ENCODE peak calls at places on chromosomes 12 and 14, in five cellular contexts. One of them, this sample, is unnamed.

GRCh38 chr12:47621960-47622359 is 83.9 kb downstream of the RPAP3 start:
- DNase-seq in mesenchymal stem cell: no peak
- DNase-seq in trophoblast cell: no peak
- DNase-seq in IMR-90: no peak
- DNase-seq in H1: no peak
- DNase-seq in this sample: no peak

GRCh38 chr12:49705479-49706267 is 1.5 kb downstream of the FMNL3 start:
- DNase-seq in IMR-90: peak
- DNase-seq in mesenchymal stem cell: peak
- DNase-seq in trophoblast cell: no peak
- DNase-seq in H1: no peak
- DNase-seq in this sample: no peak

GRCh38 chr14:100408350-100409015 is 85.3 kb downstream of the SLC25A47 start:
- DNase-seq in mesenchymal stem cell: peak
- DNase-seq in IMR-90: peak
- DNase-seq in H1: no peak
- DNase-seq in trophoblast cell: peak
- DNase-seq in this sample: no peak

GRCh38 chr12:115257791-115258190 is 573.8 kb upstream of the TBX3 start:
- DNase-seq in H1: no peak
- DNase-seq in trophoblast cell: no peak
- DNase-seq in mesenchymal stem cell: peak
- DNase-seq in IMR-90: peak
- DNase-seq in this sample: no peak

GRCh38 chr12:11944321-11944720 is 126.4 kb upstream of the BCL2L14 start:
- DNase-seq in trophoblast cell: no peak
- DNase-seq in mesenchymal stem cell: no peak
- DNase-seq in IMR-90: no peak
- DNase-seq in H1: no peak
- DNase-seq in this sample: no peak

GRCh38 chr12:76623929-76624328 is 64.4 kb upstream of the OSBPL8 start:
- DNase-seq in mesenchymal stem cell: no peak
- DNase-seq in H1: no peak
- DNase-seq in trophoblast cell: no peak
- DNase-seq in IMR-90: peak
- DNase-seq in this sample: no peak

GRCh38 chr12:131222271-131223139 is 268.8 kb downstream of the ADGRD1 start:
- DNase-seq in H1: no peak
- DNase-seq in IMR-90: no peak
- DNase-seq in trophoblast cell: no peak
- DNase-seq in mesenchymal stem cell: no peak
- DNase-seq in this sample: peak

GRCh38 chr14:26525057-26525456 is 72.8 kb downstream of the NOVA1 start:
- DNase-seq in IMR-90: no peak
- DNase-seq in trophoblast cell: no peak
- DNase-seq in H1: no peak
- DNase-seq in mesenchymal stem cell: no peak
- DNase-seq in this sample: no peak

GRCh38 chr12:19066471-19067001 is 63.0 kb upstream of the PLEKHA5 start:
- DNase-seq in IMR-90: no peak
- DNase-seq in H1: no peak
- DNase-seq in mesenchymal stem cell: no peak
- DNase-seq in trophoblast cell: no peak
- DNase-seq in this sample: no peak

GRCh38 chr12:120356567-120357030 is 12.4 kb downstream of the MSI1 start:
- DNase-seq in IMR-90: peak
- DNase-seq in mesenchymal stem cell: peak
- DNase-seq in H1: peak
- DNase-seq in trophoblast cell: peak
- DNase-seq in this sample: peak

GRCh38 chr12:83802011-83802410 is 1110.6 kb downstream of the SLC6A15 start:
- DNase-seq in trophoblast cell: no peak
- DNase-seq in mesenchymal stem cell: no peak
- DNase-seq in IMR-90: no peak
- DNase-seq in H1: no peak
- DNase-seq in this sample: no peak

GRCh38 chr12:29879606-29880308 is 96.0 kb upstream of the TMTC1 start:
- DNase-seq in H1: no peak
- DNase-seq in mesenchymal stem cell: no peak
- DNase-seq in trophoblast cell: no peak
- DNase-seq in IMR-90: no peak
- DNase-seq in this sample: no peak

GRCh38 chr12:88993655-88994054 is 358.6 kb downstream of the DUSP6 start:
- DNase-seq in trophoblast cell: no peak
- DNase-seq in IMR-90: peak
- DNase-seq in mesenchymal stem cell: peak
- DNase-seq in H1: no peak
- DNase-seq in this sample: peak

GRCh38 chr12:95224202-95225170 is 6.9 kb downstream of the VEZT start:
- DNase-seq in trophoblast cell: no peak
- DNase-seq in IMR-90: peak
- DNase-seq in mesenchymal stem cell: peak
- DNase-seq in H1: no peak
- DNase-seq in this sample: no peak

GRCh38 chr12:4486049-4486699 is 40.6 kb upstream of the FGF6 start:
- DNase-seq in mesenchymal stem cell: no peak
- DNase-seq in trophoblast cell: peak
- DNase-seq in IMR-90: no peak
- DNase-seq in H1: no peak
- DNase-seq in this sample: no peak

GRCh38 chr12:42422785-42423184 is 96.8 kb downstream of the PPHLN1 start:
- DNase-seq in mesenchymal stem cell: no peak
- DNase-seq in trophoblast cell: no peak
- DNase-seq in H1: no peak
- DNase-seq in IMR-90: no peak
- DNase-seq in this sample: no peak
- H2AFZ ChIP-seq in mesenchymal stem cell: no peak
- H2AFZ ChIP-seq in trophoblast cell: no peak
- H2AFZ ChIP-seq in H1: no peak
- H2AFZ ChIP-seq in IMR-90: no peak
- H2AFZ ChIP-seq in this sample: no peak

DNA sequence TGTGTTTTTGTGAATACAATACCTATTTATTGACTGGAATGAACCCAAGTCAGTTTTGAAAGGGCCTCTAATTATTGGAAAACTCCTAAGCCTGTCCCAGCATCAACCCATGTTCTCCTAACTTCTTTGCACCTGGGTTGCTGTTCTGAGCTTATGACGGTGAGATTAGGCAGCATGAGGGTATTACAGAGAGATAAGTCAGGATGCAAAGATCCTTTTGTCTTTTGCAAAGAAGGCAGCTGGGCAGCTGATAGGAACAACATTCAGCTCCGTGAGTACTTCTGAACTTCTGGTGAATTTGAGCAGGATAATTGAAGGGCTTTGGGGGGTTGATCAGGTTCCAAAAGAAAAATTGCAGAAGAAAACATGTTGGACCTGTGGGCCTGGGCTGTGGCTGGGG is at the start of gene PDE6H:
- DNase-seq in trophoblast cell: no peak
- DNase-seq in H1: no peak
- DNase-seq in mesenchymal stem cell: no peak
- DNase-seq in IMR-90: no peak
- DNase-seq in this sample: no peak
- H3K4me3 ChIP-seq in trophoblast cell: no peak
- H3K4me3 ChIP-seq in H1: no peak
- H3K4me3 ChIP-seq in mesenchymal stem cell: no peak
- H3K4me3 ChIP-seq in IMR-90: no peak
- H3K4me3 ChIP-seq in this sample: no peak

DNA sequence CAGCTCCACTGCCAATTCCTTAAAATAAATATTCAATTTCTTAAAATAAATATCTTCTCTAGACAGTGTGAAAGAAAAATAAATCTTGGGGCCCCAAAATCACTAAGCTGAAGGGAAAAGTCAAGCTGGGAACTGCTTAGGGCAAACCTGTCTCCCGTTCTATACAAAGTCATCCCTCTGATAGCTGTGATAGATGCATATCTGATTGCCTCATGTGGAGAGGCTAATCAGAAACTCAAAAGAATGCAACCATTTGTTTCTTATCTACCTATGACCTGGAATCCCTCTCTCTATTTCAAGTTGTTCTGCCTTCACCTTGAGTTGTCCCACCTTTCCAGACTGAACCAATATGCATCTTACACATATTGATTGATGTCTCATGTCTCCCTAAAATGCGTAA is 889.8 kb downstream of the TRHDE start:
- DNase-seq in H1: no peak
- DNase-seq in trophoblast cell: no peak
- DNase-seq in IMR-90: no peak
- DNase-seq in mesenchymal stem cell: no peak
- DNase-seq in this sample: no peak
- H2BK5ac ChIP-seq in H1: no peak
- H2BK5ac ChIP-seq in trophoblast cell: no peak
- H2BK5ac ChIP-seq in IMR-90: no peak
- H2BK5ac ChIP-seq in mesenchymal stem cell: no peak
- H2BK5ac ChIP-seq in this sample: no peak

GRCh38 chr12:25691865-25692114 is 138.7 kb upstream of the LMNTD1 start:
- DNase-seq in trophoblast cell: no peak
- DNase-seq in H1: no peak
- DNase-seq in mesenchymal stem cell: no peak
- DNase-seq in IMR-90: no peak
- DNase-seq in this sample: no peak

GRCh38 chr12:25694072-25694471 is 141.0 kb upstream of the LMNTD1 start:
- DNase-seq in H1: no peak
- DNase-seq in trophoblast cell: no peak
- DNase-seq in mesenchymal stem cell: peak
- DNase-seq in IMR-90: peak
- DNase-seq in this sample: no peak

GRCh38 chr12:25689996-25690501 is 137.0 kb upstream of the LMNTD1 start:
- DNase-seq in IMR-90: no peak
- DNase-seq in trophoblast cell: no peak
- DNase-seq in H1: no peak
- DNase-seq in mesenchymal stem cell: no peak
- DNase-seq in this sample: no peak

GRCh38 chr12:25692115-25693035 is 139.3 kb upstream of the LMNTD1 start:
- DNase-seq in IMR-90: no peak
- DNase-seq in trophoblast cell: no peak
- DNase-seq in mesenchymal stem cell: peak
- DNase-seq in H1: no peak
- DNase-seq in this sample: no peak

GRCh38 chr12:25690996-25691864 is 138.1 kb upstream of the LMNTD1 start:
- DNase-seq in trophoblast cell: no peak
- DNase-seq in H1: no peak
- DNase-seq in IMR-90: no peak
- DNase-seq in mesenchymal stem cell: no peak
- DNase-seq in this sample: no peak
- H2AFZ ChIP-seq in trophoblast cell: no peak
- H2AFZ ChIP-seq in H1: no peak
- H2AFZ ChIP-seq in IMR-90: no peak
- H2AFZ ChIP-seq in mesenchymal stem cell: no peak
- H2AFZ ChIP-seq in this sample: no peak

GRCh38 chr12:99130808-99131538 is 485.9 kb downstream of the APAF1 start:
- DNase-seq in trophoblast cell: no peak
- DNase-seq in H1: no peak
- DNase-seq in IMR-90: no peak
- DNase-seq in mesenchymal stem cell: no peak
- DNase-seq in this sample: no peak
- H3K4me3 ChIP-seq in trophoblast cell: no peak
- H3K4me3 ChIP-seq in H1: no peak
- H3K4me3 ChIP-seq in IMR-90: no peak
- H3K4me3 ChIP-seq in mesenchymal stem cell: no peak
- H3K4me3 ChIP-seq in this sample: no peak

This sample was measured in neuronal stem cell.